ENCODE peak calls at places on chromosome 20, in seven cellular contexts. D is NCI-H524, L is Right ventricle myocardium superior, S is frontal cortex, Z is GM12865, G is GM03348, O is NCI-H460. N is an unnamed sample.

GRCh38 chr20:63230800-63231268 is 4.9 kb upstream of the BIRC7 start:
- DNase-seq in G (peak), S (peak), O (peak), D (peak), Z (peak), L (peak), N (peak)

GRCh38 chr20:32752458-32753250 is 9.4 kb upstream of the COMMD7 start:
- DNase-seq in L (no peak), O (no peak), D (no peak), G (peak), S (no peak), Z (no peak), N (no peak)

GRCh38 chr20:57651977-57652864 is 32.0 kb upstream of the ZBP1 start:
- DNase-seq in D (no peak), O (no peak), Z (no peak), S (peak), G (peak), L (peak), N (no peak)

GRCh38 chr20:37095108-37095608 is 639 bp downstream of the RBL1 start:
- DNase-seq in G (peak), O (no peak), Z (peak), D (no peak), L (peak), S (peak), N (no peak)

GRCh38 chr20:60046011-60046413 is 87.8 kb downstream of the CDH26 start:
- DNase-seq in G (peak), S (no peak), D (no peak), L (no peak), Z (no peak), O (no peak), N (no peak)

GRCh38 chr20:37414133-37414532 is 68.2 kb downstream of the SRC start:
- DNase-seq in L (no peak), D (no peak), O (no peak), Z (no peak), G (no peak), S (no peak), N (no peak)

GRCh38 chr20:38997622-38998021 is 35.5 kb downstream of the DHX35 start:
- DNase-seq in L (no peak), Z (peak), D (no peak), S (no peak), G (no peak), O (no peak), N (no peak)

GRCh38 chr20:44601801-44602204 is 19.4 kb downstream of the PKIG start:
- DNase-seq in G (peak), O (no peak), D (no peak), Z (no peak), S (no peak), L (peak), N (peak)

GRCh38 chr20:46757754-46758678 is 48.6 kb downstream of the SLC2A10 start:
- DNase-seq in G (peak), Z (peak), D (peak), O (peak), S (peak), L (peak), N (no peak)

GRCh38 chr20:63572788-63573738 is 976 bp downstream of the HELZ2 start:
- DNase-seq in G (no peak), Z (no peak), D (no peak), L (no peak), S (no peak), O (no peak), N (no peak)

GRCh38 chr20:31670371-31671228 is 32.9 kb downstream of the COX4I2 start:
- DNase-seq in D (no peak), L (peak), G (no peak), Z (no peak), O (no peak), S (peak), N (peak)

GRCh38 chr20:38963745-38964144 is 1.6 kb downstream of the DHX35 start:
- DNase-seq in G (no peak), D (no peak), S (no peak), O (no peak), L (no peak), Z (no peak), N (no peak)

GRCh38 chr20:40414843-40415615 is 274.0 kb downstream of the MAFB start:
- DNase-seq in G (no peak), O (no peak), S (no peak), L (no peak), Z (no peak), D (no peak), N (no peak)

GRCh38 chr20:19799325-19799724 is 41.3 kb downstream of the RIN2 start:
- DNase-seq in O (no peak), D (no peak), Z (no peak), S (no peak), L (no peak), G (no peak), N (no peak)

GRCh38 chr20:39253051-39253682 is 291.0 kb downstream of the DHX35 start:
- DNase-seq in L (no peak), D (no peak), Z (no peak), S (no peak), O (no peak), G (no peak), N (no peak)

GRCh38 chr20:34954905-34955231 is 738 bp downstream of the GSS start:
- DNase-seq in D (no peak), O (peak), S (no peak), L (no peak), G (peak), Z (no peak), N (peak)

GRCh38 chr20:38674178-38675133 is 49.8 kb upstream of the SLC32A1 start:
- DNase-seq in D (peak), O (no peak), S (peak), Z (peak), G (peak), L (peak), N (no peak)

GRCh38 chr20:51480507-51481270 is 61.8 kb downstream of the NFATC2 start:
- DNase-seq in S (no peak), L (no peak), D (no peak), G (no peak), Z (peak), O (no peak), N (no peak)

GRCh38 chr20:34997171-34997570 is 41.5 kb downstream of the MYH7B start:
- DNase-seq in Z (no peak), L (peak), G (no peak), D (peak), O (no peak), S (peak), N (no peak)

GRCh38 chr20:17874271-17875105 is 94.1 kb downstream of the SNX5 start:
- DNase-seq in L (no peak), Z (no peak), O (no peak), G (no peak), D (no peak), S (no peak), N (no peak)

GRCh38 chr20:32285621-32286334 is 8.3 kb downstream of the KIF3B start:
- DNase-seq in Z (peak), D (no peak), L (no peak), S (no peak), G (peak), O (peak), N (no peak)

GRCh38 chr20:22227301-22227700 is 357.1 kb downstream of the FOXA2 start:
- DNase-seq in O (no peak), Z (no peak), G (no peak), L (no peak), D (no peak), S (no peak), N (no peak)

GRCh38 chr20:19361801-19362200 is 149.4 kb downstream of the SLC24A3 start:
- DNase-seq in D (no peak), S (no peak), Z (no peak), G (no peak), L (no peak), O (no peak), N (no peak)

GRCh38 chr20:46557231-46557956 is 6.9 kb upstream of the OCSTAMP start:
- DNase-seq in L (no peak), S (no peak), O (no peak), D (no peak), G (no peak), Z (no peak), N (no peak)

GRCh38 chr20:38272398-38272797 is 11.9 kb upstream of the KIAA1755 start:
- DNase-seq in S (no peak), Z (no peak), O (no peak), D (no peak), G (peak), L (no peak), N (peak)

GRCh38 chr20:11895832-11896484 is 21.7 kb upstream of the BTBD3 start:
- DNase-seq in Z (no peak), G (no peak), D (peak), O (no peak), L (no peak), S (no peak), N (no peak)

GRCh38 chr20:59751075-59751711 is 146.9 kb downstream of the PHACTR3 start:
- DNase-seq in Z (peak), S (peak), L (peak), D (peak), G (peak), O (peak), N (peak)

GRCh38 chr20:62832212-62832922 is 15.5 kb downstream of the COL9A3 start:
- DNase-seq in S (no peak), Z (peak), L (peak), O (no peak), G (peak), D (peak), N (peak)

GRCh38 chr20:36491901-36492617 is 49.3 kb upstream of the MYL9 start:
- DNase-seq in O (no peak), Z (peak), L (no peak), G (peak), D (no peak), S (no peak), N (no peak)

GRCh38 chr20:45311589-45312211 is 3.6 kb upstream of the MATN4 start:
- DNase-seq in Z (peak), O (peak), L (peak), S (peak), D (peak), G (peak), N (no peak)

GRCh38 chr20:33306807-33307206 is 23.8 kb downstream of the BPIFB1 start:
- DNase-seq in O (no peak), Z (no peak), G (no peak), D (no peak), S (no peak), L (no peak), N (no peak)

GRCh38 chr20:20802328-20802727 is 89.9 kb upstream of the RALGAPA2 start:
- DNase-seq in G (no peak), D (no peak), O (no peak), Z (no peak), L (no peak), S (no peak), N (no peak)

GRCh38 chr20:49762940-49763766 is 49.5 kb upstream of the B4GALT5 start:
- DNase-seq in G (no peak), S (no peak), L (no peak), D (no peak), Z (no peak), O (no peak), N (no peak)

GRCh38 chr20:38870733-38871559 is 55.3 kb upstream of the FAM83D start:
- DNase-seq in Z (peak), D (peak), S (no peak), G (peak), L (no peak), O (no peak), N (no peak)

GRCh38 chr20:55417797-55418196 is 587.5 kb downstream of the CBLN4 start:
- DNase-seq in Z (no peak), G (no peak), L (no peak), O (no peak), D (no peak), S (no peak), N (no peak)

GRCh38 chr20:1885254-1885653 is 10.0 kb upstream of the SIRPA start:
- DNase-seq in G (no peak), L (no peak), Z (no peak), O (no peak), D (no peak), S (no peak), N (no peak)

N was measured in sigmoid colon.